ENCODE peak calls at places on chromosomes 4 and X, in six cellular contexts. R is HCT116, D is dorsolateral prefrontal cortex, P is K562, T is tibial artery, N is ovary. E is an unnamed sample.

GRCh38 chr4:94826206-94826605 is 68.5 kb downstream of the BMPR1B start:
- DNase-seq in P (no peak), R (no peak), D (no peak), T (no peak), N (no peak), E (no peak)

GRCh38 chr4:72505314-72505744 is 63.7 kb downstream of the ADAMTS3 start:
- DNase-seq in T (peak), P (peak), N (no peak), D (no peak), R (peak), E (no peak)

GRCh38 chrX:148049441-148049840 is 68.3 kb downstream of the FMR1NB start:
- DNase-seq in D (no peak), T (no peak), R (peak), N (no peak), P (peak), E (no peak)

GRCh38 chrX:42602136-42602535 is 175.8 kb downstream of the PPP1R2C start:
- DNase-seq in N (no peak), D (no peak), P (no peak), R (no peak), T (no peak), E (no peak)

GRCh38 chr4:153530996-153531375 is 64.8 kb downstream of the TMEM131L start:
- DNase-seq in T (no peak), D (no peak), N (no peak), R (no peak), P (no peak), E (no peak)

GRCh38 chr4:148779771-148780170 is 337.6 kb upstream of the NR3C2 start:
- DNase-seq in T (no peak), D (no peak), N (no peak), R (no peak), P (no peak), E (no peak)

GRCh38 chrX:68842781-68843581 is 14.2 kb downstream of the EFNB1 start:
- DNase-seq in R (no peak), N (no peak), D (no peak), T (no peak), P (no peak), E (no peak)

GRCh38 chrX:103779156-103779555 is 2.5 kb downstream of the PLP1 start:
- DNase-seq in T (no peak), P (no peak), R (no peak), D (peak), N (no peak), E (no peak)

GRCh38 chr4:29553842-29554241 is 1166.3 kb upstream of the PCDH7 start:
- DNase-seq in N (no peak), T (no peak), R (peak), P (no peak), D (no peak), E (no peak)

GRCh38 chr4:24748758-24749350 is 46.5 kb upstream of the SOD3 start:
- DNase-seq in R (no peak), D (no peak), N (peak), T (no peak), P (no peak), E (no peak)

GRCh38 chr4:13980317-13980716 is 352.8 kb upstream of the BOD1L1 start:
- DNase-seq in P (no peak), N (no peak), D (no peak), R (no peak), T (no peak), E (peak)

GRCh38 chr4:83490876-83491450 is 6.1 kb upstream of the ABRAXAS1 start:
- DNase-seq in T (no peak), P (peak), R (peak), N (no peak), D (no peak), E (no peak)

DNA sequence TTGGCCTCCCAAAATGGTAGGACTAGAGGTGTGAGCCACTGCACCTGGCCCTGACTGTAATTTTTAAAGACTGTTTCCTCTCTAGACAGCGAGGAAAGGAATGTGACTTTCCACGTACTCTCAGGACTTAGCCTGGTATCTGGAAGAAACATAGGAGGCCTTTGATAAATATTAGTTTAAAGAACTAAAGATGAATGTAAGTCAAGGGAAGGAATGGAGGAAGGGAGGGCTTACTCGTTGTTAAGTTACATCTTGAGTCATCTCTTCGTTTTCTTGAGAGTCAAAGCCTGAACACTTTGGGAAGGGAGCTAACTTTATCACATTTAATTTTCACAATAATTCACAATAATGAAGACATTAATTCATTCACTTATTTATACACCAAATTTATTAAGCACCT is 7.2 kb upstream of the LNX1 start:
- DNase-seq in D (no peak), N (no peak), T (no peak), P (no peak), R (no peak), E (no peak)
- H3K27ac ChIP-seq in D (no peak), N (no peak), T (no peak), P (no peak), R (no peak), E (no peak)

DNA sequence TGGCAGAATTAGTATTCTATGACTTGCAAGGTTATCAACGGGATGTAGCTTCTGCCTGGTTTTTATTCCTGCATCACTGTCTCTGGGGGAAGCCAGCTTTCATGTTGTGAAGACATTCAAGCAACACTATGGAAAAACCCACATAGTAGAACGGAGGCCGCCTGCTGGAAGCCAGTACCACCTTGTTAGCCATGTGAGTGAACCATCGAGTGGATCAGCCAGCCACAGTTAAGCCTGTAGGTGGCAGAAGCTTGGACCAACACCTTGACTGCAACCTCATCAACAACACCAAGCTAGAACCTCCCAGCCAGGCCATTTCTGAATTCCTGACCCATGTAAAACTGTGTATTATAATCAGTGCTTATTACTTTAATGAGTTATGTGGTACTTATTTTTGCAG is 538.2 kb downstream of the KCNIP4 start:
- DNase-seq in D (no peak), N (no peak), T (no peak), P (no peak), R (no peak), E (no peak)
- H3K27ac ChIP-seq in D (no peak), N (no peak), T (no peak), P (no peak), R (no peak), E (no peak)

DNA sequence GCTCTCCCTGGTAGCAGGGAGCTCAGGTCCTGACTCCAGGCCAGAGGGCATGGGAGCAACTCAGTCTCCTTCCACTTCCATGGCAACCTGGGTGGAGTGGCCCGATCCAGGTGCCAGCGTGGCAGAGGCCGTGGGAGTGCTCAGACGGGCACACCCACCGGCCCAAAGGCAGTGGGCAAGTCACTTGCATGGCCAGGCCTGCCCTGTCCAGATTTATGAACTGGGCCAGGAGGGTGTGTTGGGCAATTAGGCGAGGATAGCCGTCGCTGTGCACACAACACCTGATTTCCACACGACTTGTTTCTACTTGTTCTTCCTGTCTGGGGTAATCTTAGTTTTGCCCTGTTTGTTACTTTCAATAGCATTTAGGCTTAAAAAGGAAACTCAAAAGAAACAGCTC is 55.5 kb upstream of the NYX start:
- DNase-seq in T (no peak), N (no peak), D (no peak), R (no peak), P (no peak), E (no peak)
- H3K27ac ChIP-seq in T (no peak), N (no peak), D (no peak), R (no peak), P (no peak), E (peak)

DNA sequence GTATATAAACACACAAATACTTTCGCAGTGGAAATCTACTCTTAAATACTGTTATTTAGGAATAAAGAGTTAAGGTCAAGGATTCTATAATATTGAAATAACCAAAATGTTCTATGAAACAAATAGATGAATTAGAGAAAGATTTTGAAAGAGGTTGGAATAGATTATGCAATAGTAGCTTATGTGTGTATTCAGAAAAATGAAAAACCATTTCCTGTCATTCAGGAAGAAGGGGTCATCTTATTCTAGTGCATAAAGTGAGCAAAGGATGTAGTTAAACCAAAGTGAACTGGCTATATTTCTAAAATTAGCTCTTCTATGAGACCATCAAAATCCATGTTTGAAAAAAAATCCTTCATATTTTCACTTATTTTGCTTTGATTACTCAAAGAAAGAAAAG is 30.0 kb upstream of the MYOZ2 start:
- DNase-seq in R (no peak), D (no peak), T (no peak), N (no peak), P (no peak), E (no peak)
- H3K27ac ChIP-seq in R (no peak), D (no peak), T (no peak), N (no peak), P (no peak), E (peak)

E was measured in epithelial cell of prostate.